ENCODE peak calls at places on chromosomes 3 and 15, in ten cellular contexts. One of them, this sample, is unnamed.

GRCh38 chr3:9204253-9205005 is 45.0 kb downstream of the SRGAP3 start:
- DNase-seq in NCI-H1092 treated with DMSO at 0.1 percent for 48 hours: peak
- DNase-seq in endothelial cell: no peak
- DNase-seq in COR-L47: no peak
- DNase-seq in activated CD8-positive, alpha-beta memory T cell treated with anti-CD3 and anti-CD28 coated beads, Interleukin-2, amount 10 ng/mL, durations not matched to agents 7 days and 5 days: no peak
- DNase-seq in NCI-H345: no peak
- DNase-seq in HFFc6: no peak
- DNase-seq in substantia nigra: no peak
- DNase-seq in fibroblast of pulmonary artery: no peak
- DNase-seq in stimulated activated CD4-positive, alpha-beta T cell treated with anti-CD3 and anti-CD28 coated beads, Interleukin-15, amount 100 ng/mL, for 48 hours: no peak
- DNase-seq in this sample: peak

GRCh38 chr3:52349611-52350395 is 33.7 kb downstream of the DNAH1 start:
- DNase-seq in fibroblast of pulmonary artery: no peak
- DNase-seq in activated CD8-positive, alpha-beta memory T cell treated with anti-CD3 and anti-CD28 coated beads, Interleukin-2, amount 10 ng/mL, durations not matched to agents 7 days and 5 days: no peak
- DNase-seq in NCI-H345: no peak
- DNase-seq in endothelial cell: no peak
- DNase-seq in HFFc6: no peak
- DNase-seq in COR-L47: no peak
- DNase-seq in substantia nigra: no peak
- DNase-seq in stimulated activated CD4-positive, alpha-beta T cell treated with anti-CD3 and anti-CD28 coated beads, Interleukin-15, amount 100 ng/mL, for 48 hours: no peak
- DNase-seq in NCI-H1092 treated with DMSO at 0.1 percent for 48 hours: no peak
- DNase-seq in this sample: no peak

GRCh38 chr15:45249125-45249780 is 2.8 kb upstream of the SLC28A2 start:
- DNase-seq in stimulated activated CD4-positive, alpha-beta T cell treated with anti-CD3 and anti-CD28 coated beads, Interleukin-15, amount 100 ng/mL, for 48 hours: no peak
- DNase-seq in activated CD8-positive, alpha-beta memory T cell treated with anti-CD3 and anti-CD28 coated beads, Interleukin-2, amount 10 ng/mL, durations not matched to agents 7 days and 5 days: no peak
- DNase-seq in HFFc6: no peak
- DNase-seq in substantia nigra: no peak
- DNase-seq in NCI-H345: no peak
- DNase-seq in fibroblast of pulmonary artery: no peak
- DNase-seq in endothelial cell: no peak
- DNase-seq in COR-L47: no peak
- DNase-seq in NCI-H1092 treated with DMSO at 0.1 percent for 48 hours: no peak
- DNase-seq in this sample: no peak

GRCh38 chr3:24715171-24715792 is 220.6 kb upstream of the THRB start:
- DNase-seq in NCI-H1092 treated with DMSO at 0.1 percent for 48 hours: no peak
- DNase-seq in COR-L47: no peak
- DNase-seq in stimulated activated CD4-positive, alpha-beta T cell treated with anti-CD3 and anti-CD28 coated beads, Interleukin-15, amount 100 ng/mL, for 48 hours: no peak
- DNase-seq in NCI-H345: no peak
- DNase-seq in endothelial cell: no peak
- DNase-seq in fibroblast of pulmonary artery: no peak
- DNase-seq in substantia nigra: no peak
- DNase-seq in activated CD8-positive, alpha-beta memory T cell treated with anti-CD3 and anti-CD28 coated beads, Interleukin-2, amount 10 ng/mL, durations not matched to agents 7 days and 5 days: no peak
- DNase-seq in HFFc6: no peak
- DNase-seq in this sample: no peak

GRCh38 chr15:56719774-56720555 is 13.3 kb downstream of the ZNF280D start:
- DNase-seq in HFFc6: peak
- DNase-seq in activated CD8-positive, alpha-beta memory T cell treated with anti-CD3 and anti-CD28 coated beads, Interleukin-2, amount 10 ng/mL, durations not matched to agents 7 days and 5 days: no peak
- DNase-seq in fibroblast of pulmonary artery: no peak
- DNase-seq in NCI-H1092 treated with DMSO at 0.1 percent for 48 hours: no peak
- DNase-seq in NCI-H345: no peak
- DNase-seq in COR-L47: no peak
- DNase-seq in substantia nigra: no peak
- DNase-seq in endothelial cell: no peak
- DNase-seq in stimulated activated CD4-positive, alpha-beta T cell treated with anti-CD3 and anti-CD28 coated beads, Interleukin-15, amount 100 ng/mL, for 48 hours: no peak
- DNase-seq in this sample: no peak

GRCh38 chr3:141248064-141248463 is 16.4 kb downstream of the PXYLP1 start:
- DNase-seq in HFFc6: no peak
- DNase-seq in fibroblast of pulmonary artery: no peak
- DNase-seq in stimulated activated CD4-positive, alpha-beta T cell treated with anti-CD3 and anti-CD28 coated beads, Interleukin-15, amount 100 ng/mL, for 48 hours: no peak
- DNase-seq in substantia nigra: no peak
- DNase-seq in COR-L47: no peak
- DNase-seq in endothelial cell: no peak
- DNase-seq in activated CD8-positive, alpha-beta memory T cell treated with anti-CD3 and anti-CD28 coated beads, Interleukin-2, amount 10 ng/mL, durations not matched to agents 7 days and 5 days: no peak
- DNase-seq in NCI-H345: no peak
- DNase-seq in NCI-H1092 treated with DMSO at 0.1 percent for 48 hours: no peak
- DNase-seq in this sample: no peak

GRCh38 chr3:123773681-123774431 is 110.3 kb downstream of the MYLK start:
- DNase-seq in fibroblast of pulmonary artery: no peak
- DNase-seq in substantia nigra: peak
- DNase-seq in HFFc6: peak
- DNase-seq in NCI-H345: no peak
- DNase-seq in stimulated activated CD4-positive, alpha-beta T cell treated with anti-CD3 and anti-CD28 coated beads, Interleukin-15, amount 100 ng/mL, for 48 hours: no peak
- DNase-seq in activated CD8-positive, alpha-beta memory T cell treated with anti-CD3 and anti-CD28 coated beads, Interleukin-2, amount 10 ng/mL, durations not matched to agents 7 days and 5 days: no peak
- DNase-seq in COR-L47: no peak
- DNase-seq in NCI-H1092 treated with DMSO at 0.1 percent for 48 hours: no peak
- DNase-seq in endothelial cell: no peak
- DNase-seq in this sample: no peak

GRCh38 chr3:122973893-122974615 is 53.5 kb downstream of the SEMA5B start:
- DNase-seq in substantia nigra: no peak
- DNase-seq in endothelial cell: no peak
- DNase-seq in NCI-H345: no peak
- DNase-seq in HFFc6: no peak
- DNase-seq in stimulated activated CD4-positive, alpha-beta T cell treated with anti-CD3 and anti-CD28 coated beads, Interleukin-15, amount 100 ng/mL, for 48 hours: no peak
- DNase-seq in activated CD8-positive, alpha-beta memory T cell treated with anti-CD3 and anti-CD28 coated beads, Interleukin-2, amount 10 ng/mL, durations not matched to agents 7 days and 5 days: no peak
- DNase-seq in fibroblast of pulmonary artery: no peak
- DNase-seq in COR-L47: no peak
- DNase-seq in NCI-H1092 treated with DMSO at 0.1 percent for 48 hours: no peak
- DNase-seq in this sample: no peak

GRCh38 chr3:129927072-129927471 is 33.6 kb upstream of the TMCC1 start:
- DNase-seq in NCI-H345: no peak
- DNase-seq in HFFc6: no peak
- DNase-seq in NCI-H1092 treated with DMSO at 0.1 percent for 48 hours: no peak
- DNase-seq in stimulated activated CD4-positive, alpha-beta T cell treated with anti-CD3 and anti-CD28 coated beads, Interleukin-15, amount 100 ng/mL, for 48 hours: no peak
- DNase-seq in fibroblast of pulmonary artery: no peak
- DNase-seq in substantia nigra: no peak
- DNase-seq in activated CD8-positive, alpha-beta memory T cell treated with anti-CD3 and anti-CD28 coated beads, Interleukin-2, amount 10 ng/mL, durations not matched to agents 7 days and 5 days: peak
- DNase-seq in endothelial cell: no peak
- DNase-seq in COR-L47: no peak
- DNase-seq in this sample: no peak

GRCh38 chr3:114861666-114862065 is 285.4 kb downstream of the ZBTB20 start:
- DNase-seq in substantia nigra: no peak
- DNase-seq in endothelial cell: no peak
- DNase-seq in stimulated activated CD4-positive, alpha-beta T cell treated with anti-CD3 and anti-CD28 coated beads, Interleukin-15, amount 100 ng/mL, for 48 hours: no peak
- DNase-seq in COR-L47: no peak
- DNase-seq in activated CD8-positive, alpha-beta memory T cell treated with anti-CD3 and anti-CD28 coated beads, Interleukin-2, amount 10 ng/mL, durations not matched to agents 7 days and 5 days: no peak
- DNase-seq in NCI-H345: no peak
- DNase-seq in HFFc6: no peak
- DNase-seq in NCI-H1092 treated with DMSO at 0.1 percent for 48 hours: no peak
- DNase-seq in fibroblast of pulmonary artery: no peak
- DNase-seq in this sample: no peak

GRCh38 chr15:36877796-36878744 is 222.3 kb downstream of the MEIS2 start:
- DNase-seq in HFFc6: no peak
- DNase-seq in COR-L47: no peak
- DNase-seq in fibroblast of pulmonary artery: no peak
- DNase-seq in NCI-H345: no peak
- DNase-seq in stimulated activated CD4-positive, alpha-beta T cell treated with anti-CD3 and anti-CD28 coated beads, Interleukin-15, amount 100 ng/mL, for 48 hours: no peak
- DNase-seq in substantia nigra: no peak
- DNase-seq in NCI-H1092 treated with DMSO at 0.1 percent for 48 hours: no peak
- DNase-seq in activated CD8-positive, alpha-beta memory T cell treated with anti-CD3 and anti-CD28 coated beads, Interleukin-2, amount 10 ng/mL, durations not matched to agents 7 days and 5 days: no peak
- DNase-seq in endothelial cell: no peak
- DNase-seq in this sample: no peak

GRCh38 chr15:75776075-75776443 is 63.4 kb upstream of the CSPG4 start:
- DNase-seq in fibroblast of pulmonary artery: peak
- DNase-seq in HFFc6: peak
- DNase-seq in NCI-H345: no peak
- DNase-seq in COR-L47: no peak
- DNase-seq in activated CD8-positive, alpha-beta memory T cell treated with anti-CD3 and anti-CD28 coated beads, Interleukin-2, amount 10 ng/mL, durations not matched to agents 7 days and 5 days: no peak
- DNase-seq in substantia nigra: no peak
- DNase-seq in endothelial cell: no peak
- DNase-seq in NCI-H1092 treated with DMSO at 0.1 percent for 48 hours: no peak
- DNase-seq in stimulated activated CD4-positive, alpha-beta T cell treated with anti-CD3 and anti-CD28 coated beads, Interleukin-15, amount 100 ng/mL, for 48 hours: no peak
- DNase-seq in this sample: no peak

GRCh38 chr15:81054236-81054635 is 53.5 kb downstream of the TLNRD1 start:
- DNase-seq in HFFc6: peak
- DNase-seq in endothelial cell: no peak
- DNase-seq in NCI-H1092 treated with DMSO at 0.1 percent for 48 hours: no peak
- DNase-seq in fibroblast of pulmonary artery: peak
- DNase-seq in activated CD8-positive, alpha-beta memory T cell treated with anti-CD3 and anti-CD28 coated beads, Interleukin-2, amount 10 ng/mL, durations not matched to agents 7 days and 5 days: no peak
- DNase-seq in COR-L47: no peak
- DNase-seq in stimulated activated CD4-positive, alpha-beta T cell treated with anti-CD3 and anti-CD28 coated beads, Interleukin-15, amount 100 ng/mL, for 48 hours: no peak
- DNase-seq in NCI-H345: no peak
- DNase-seq in substantia nigra: no peak
- DNase-seq in this sample: no peak

GRCh38 chr3:122233109-122233952 is 49.9 kb downstream of the CASR start:
- DNase-seq in stimulated activated CD4-positive, alpha-beta T cell treated with anti-CD3 and anti-CD28 coated beads, Interleukin-15, amount 100 ng/mL, for 48 hours: no peak
- DNase-seq in COR-L47: no peak
- DNase-seq in substantia nigra: no peak
- DNase-seq in activated CD8-positive, alpha-beta memory T cell treated with anti-CD3 and anti-CD28 coated beads, Interleukin-2, amount 10 ng/mL, durations not matched to agents 7 days and 5 days: no peak
- DNase-seq in endothelial cell: no peak
- DNase-seq in fibroblast of pulmonary artery: no peak
- DNase-seq in NCI-H1092 treated with DMSO at 0.1 percent for 48 hours: no peak
- DNase-seq in HFFc6: no peak
- DNase-seq in NCI-H345: no peak
- DNase-seq in this sample: no peak

GRCh38 chr15:40782609-40783227 is 12.9 kb downstream of the C15orf62 start:
- DNase-seq in HFFc6: no peak
- DNase-seq in activated CD8-positive, alpha-beta memory T cell treated with anti-CD3 and anti-CD28 coated beads, Interleukin-2, amount 10 ng/mL, durations not matched to agents 7 days and 5 days: peak
- DNase-seq in NCI-H345: peak
- DNase-seq in stimulated activated CD4-positive, alpha-beta T cell treated with anti-CD3 and anti-CD28 coated beads, Interleukin-15, amount 100 ng/mL, for 48 hours: peak
- DNase-seq in COR-L47: peak
- DNase-seq in substantia nigra: no peak
- DNase-seq in NCI-H1092 treated with DMSO at 0.1 percent for 48 hours: peak
- DNase-seq in fibroblast of pulmonary artery: no peak
- DNase-seq in endothelial cell: peak
- DNase-seq in this sample: peak

GRCh38 chr15:66264853-66265252 is 11.3 kb upstream of the MEGF11 start:
- DNase-seq in substantia nigra: no peak
- DNase-seq in activated CD8-positive, alpha-beta memory T cell treated with anti-CD3 and anti-CD28 coated beads, Interleukin-2, amount 10 ng/mL, durations not matched to agents 7 days and 5 days: no peak
- DNase-seq in COR-L47: no peak
- DNase-seq in fibroblast of pulmonary artery: no peak
- DNase-seq in endothelial cell: no peak
- DNase-seq in HFFc6: no peak
- DNase-seq in NCI-H1092 treated with DMSO at 0.1 percent for 48 hours: no peak
- DNase-seq in NCI-H345: no peak
- DNase-seq in stimulated activated CD4-positive, alpha-beta T cell treated with anti-CD3 and anti-CD28 coated beads, Interleukin-15, amount 100 ng/mL, for 48 hours: no peak
- DNase-seq in this sample: no peak

GRCh38 chr3:114846779-114847178 is 300.3 kb downstream of the ZBTB20 start:
- DNase-seq in substantia nigra: no peak
- DNase-seq in stimulated activated CD4-positive, alpha-beta T cell treated with anti-CD3 and anti-CD28 coated beads, Interleukin-15, amount 100 ng/mL, for 48 hours: no peak
- DNase-seq in NCI-H1092 treated with DMSO at 0.1 percent for 48 hours: no peak
- DNase-seq in NCI-H345: no peak
- DNase-seq in activated CD8-positive, alpha-beta memory T cell treated with anti-CD3 and anti-CD28 coated beads, Interleukin-2, amount 10 ng/mL, durations not matched to agents 7 days and 5 days: no peak
- DNase-seq in fibroblast of pulmonary artery: no peak
- DNase-seq in HFFc6: peak
- DNase-seq in endothelial cell: no peak
- DNase-seq in COR-L47: no peak
- DNase-seq in this sample: no peak

GRCh38 chr3:17057316-17057715 is 172.6 kb downstream of the PLCL2 start:
- DNase-seq in NCI-H1092 treated with DMSO at 0.1 percent for 48 hours: peak
- DNase-seq in COR-L47: no peak
- DNase-seq in activated CD8-positive, alpha-beta memory T cell treated with anti-CD3 and anti-CD28 coated beads, Interleukin-2, amount 10 ng/mL, durations not matched to agents 7 days and 5 days: no peak
- DNase-seq in substantia nigra: no peak
- DNase-seq in fibroblast of pulmonary artery: peak
- DNase-seq in HFFc6: peak
- DNase-seq in stimulated activated CD4-positive, alpha-beta T cell treated with anti-CD3 and anti-CD28 coated beads, Interleukin-15, amount 100 ng/mL, for 48 hours: no peak
- DNase-seq in NCI-H345: peak
- DNase-seq in endothelial cell: no peak
- DNase-seq in this sample: no peak

This sample was measured in HuH-7.5.